ENCODE peak calls at places on chromosome 5, in four cellular contexts. D is K562, W is GM12878, T is HepG2. J is an unnamed sample.

GRCh38 chr5:167294861-167295685 is 996.4 kb upstream of the WWC1 start:
- DNase-seq in D (no peak), T (no peak), W (no peak), J (peak; percentile 65)

GRCh38 chr5:170752257-170753215 is 31.0 kb upstream of the GABRP start:
- DNase-seq in T (no peak), D (no peak), W (no peak), J (no peak)

GRCh38 chr5:54547711-54548250 is 30.2 kb downstream of the SNX18 start:
- DNase-seq in W (no peak), D (no peak), T (peak; percentile 6), J (no peak)

GRCh38 chr5:56175028-56175427 is 58.1 kb downstream of the ANKRD55 start:
- DNase-seq in T (no peak), W (no peak), D (no peak), J (no peak)

GRCh38 chr5:81854915-81855314 is 104.0 kb upstream of the SSBP2 start:
- DNase-seq in T (no peak), D (peak; percentile 14), W (no peak), J (no peak)

GRCh38 chr5:65163698-65164097 is 318.0 kb downstream of the ADAMTS6 start:
- DNase-seq in W (no peak), T (no peak), D (no peak), J (no peak)

GRCh38 chr5:115571441-115571878 is 26.9 kb upstream of the FEM1C start:
- DNase-seq in W (no peak), T (no peak), D (no peak), J (peak; percentile 63)

GRCh38 chr5:179271821-179272325 is 73.4 kb downstream of the ADAMTS2 start:
- DNase-seq in W (no peak), T (no peak), D (no peak), J (no peak)

GRCh38 chr5:77138981-77139380 is 51.9 kb upstream of the ZBED3 start:
- DNase-seq in W (no peak), T (no peak), D (no peak), J (no peak)

GRCh38 chr5:15807861-15808260 is 307.9 kb downstream of the FBXL7 start:
- DNase-seq in T (no peak), W (no peak), D (no peak), J (no peak)

GRCh38 chr5:114362197-114362976 is 517 bp downstream of the KCNN2 start:
- DNase-seq in W (no peak), T (no peak), D (no peak), J (peak; percentile 68)

GRCh38 chr5:137491121-137491520 is 8.0 kb downstream of the SPOCK1 start:
- DNase-seq in W (no peak), D (no peak), T (no peak), J (no peak)

GRCh38 chr5:180831139-180832080 is 28.8 kb upstream of the MGAT1 start:
- DNase-seq in W (no peak), D (peak; percentile 94), T (no peak), J (peak; percentile 82)

GRCh38 chr5:17127743-17128231 is 89.6 kb upstream of the BASP1 start:
- DNase-seq in D (no peak), T (no peak), W (no peak), J (no peak)

GRCh38 chr5:65390208-65390607 is 91.5 kb downstream of the ADAMTS6 start:
- DNase-seq in T (no peak), W (no peak), D (no peak), J (no peak)

GRCh38 chr5:62790348-62790747 is 211.7 kb downstream of the LRRC70 start:
- DNase-seq in D (no peak), T (peak; percentile 33), W (no peak), J (no peak)
- TF ChIP-seq JUNB in D (no peak), T (no peak), W (no peak), J (no peak)

GRCh38 chr5:45089870-45090269 is 281.1 kb downstream of the MRPS30 start:
- DNase-seq in T (no peak), D (no peak), W (no peak), J (peak; percentile 23)
- H2AFZ ChIP-seq in T (no peak overlapping the region), D (no peak overlapping the region), W (no peak overlapping the region), J (no peak overlapping the region)

GRCh38 chr5:96338089-96338488 is 95.0 kb downstream of the PCSK1 start:
- DNase-seq in D (no peak), T (no peak), W (no peak), J (no peak)

GRCh38 chr5:96337048-96337781 is 95.8 kb downstream of the PCSK1 start:
- DNase-seq in D (no peak), T (no peak), W (no peak), J (peak; percentile 31)

GRCh38 chr5:96336351-96336985 is 96.6 kb downstream of the PCSK1 start:
- DNase-seq in D (peak; percentile 42), T (peak; percentile 84), W (no peak), J (peak; percentile 88)

GRCh38 chr5:96333397-96333790 is 99.7 kb downstream of the PCSK1 start:
- DNase-seq in D (no peak), T (no peak), W (no peak), J (no peak)

DNA sequence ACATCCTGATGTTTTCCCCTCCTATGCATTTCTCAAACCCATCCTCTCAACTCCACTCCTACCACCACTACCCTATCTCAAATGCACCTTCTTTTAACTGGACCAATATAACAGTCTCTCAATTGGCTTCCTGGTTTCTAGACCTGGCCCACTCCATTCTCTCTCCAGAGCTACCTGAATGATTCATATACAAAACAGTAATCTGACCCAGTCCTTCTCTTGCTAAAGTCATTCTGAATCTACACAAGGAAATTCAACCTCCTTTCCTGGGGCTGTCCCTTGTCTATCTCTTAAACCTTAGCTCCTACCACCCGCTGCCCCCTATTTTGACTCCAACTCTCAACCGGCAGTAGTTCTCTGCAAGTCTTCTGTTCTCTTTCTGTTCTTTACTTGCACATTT is 97.2 kb downstream of the PCSK1 start:
- DNase-seq in W (no peak), D (no peak), T (no peak), J (peak; percentile 20)
- TF ChIP-seq JUNB in W (peak; percentile 24), D (no peak), T (no peak), J (no peak)

GRCh38 chr5:127586371-127586770 is 62.5 kb upstream of the CTXN3 start:
- DNase-seq in W (peak; percentile 79), T (peak; percentile 21), D (no peak), J (no peak)

GRCh38 chr5:127586811-127587210 is 62.1 kb upstream of the CTXN3 start:
- DNase-seq in W (no peak), D (no peak), T (no peak), J (no peak)

GRCh38 chr5:127585661-127586060 is 63.2 kb upstream of the CTXN3 start:
- DNase-seq in W (no peak), T (no peak), D (no peak), J (no peak)

GRCh38 chr5:127588368-127588767 is 60.5 kb upstream of the CTXN3 start:
- DNase-seq in D (no peak), T (no peak), W (no peak), J (no peak)

GRCh38 chr5:127587246-127587917 is 61.5 kb upstream of the CTXN3 start:
- DNase-seq in D (no peak), W (no peak), T (no peak), J (no peak)
- H2AFZ ChIP-seq in D (no peak overlapping the region), W (no peak overlapping the region), T (no peak overlapping the region), J (no peak overlapping the region)

J was measured in GM23338.